ENCODE peak calls at places on chromosome 19, in four cellular contexts. T is AG10803, B is activated B cell treated with CpG ODN at 0.5 μM for 24 hours, Q is heart left ventricle. D is an unnamed sample.

GRCh38 chr19:40055832-40056504 is at the start of gene ZNF780B:
- DNase-seq in T (peak), B (peak), Q (peak), D (peak)

GRCh38 chr19:24078688-24079087 is 8.3 kb upstream of the ZNF254 start:
- DNase-seq in T (no peak), B (no peak), Q (no peak), D (no peak)

GRCh38 chr19:51542699-51543098 is 11.2 kb upstream of the SIGLEC6 start:
- DNase-seq in T (no peak), B (no peak), Q (no peak), D (no peak)

GRCh38 chr19:2675892-2676291 is 26.6 kb downstream of the GNG7 start:
- DNase-seq in T (no peak), B (no peak), Q (no peak), D (no peak)

GRCh38 chr19:14015454-14016035 is 9.4 kb upstream of the RFX1 start:
- DNase-seq in T (no peak), B (no peak), Q (no peak), D (no peak)

GRCh38 chr19:16213076-16213475 is 15.4 kb downstream of the AP1M1 start:
- DNase-seq in T (no peak), B (no peak), Q (no peak), D (no peak)

GRCh38 chr19:11737964-11738745 is 591 bp downstream of the ZNF823 start:
- DNase-seq in T (peak), B (peak), Q (peak), D (peak)

GRCh38 chr19:19655641-19656343 is 7.7 kb downstream of the ATP13A1 start:
- DNase-seq in T (no peak), B (no peak), Q (no peak), D (no peak)

GRCh38 chr19:44345969-44346368 is 10.5 kb downstream of the ZNF112 start:
- DNase-seq in T (no peak), B (no peak), Q (no peak), D (no peak)

GRCh38 chr19:30666301-30666803 is 294.2 kb downstream of the ZNF536 start:
- DNase-seq in T (peak), B (no peak), Q (no peak), D (peak)

GRCh38 chr19:6516018-6516658 is 14.0 kb upstream of the TUBB4A start:
- DNase-seq in T (peak), B (peak), Q (peak), D (peak)

GRCh38 chr19:1945899-1946298 is 4.9 kb downstream of the CSNK1G2 start:
- DNase-seq in T (peak), B (no peak), Q (peak), D (peak)

GRCh38 chr19:30584121-30584520 is 211.9 kb downstream of the ZNF536 start:
- DNase-seq in T (no peak), B (no peak), Q (no peak), D (no peak)

GRCh38 chr19:6531956-6532243 is 1.1 kb downstream of the TNFSF9 start:
- DNase-seq in T (no peak), B (no peak), Q (no peak), D (no peak)

GRCh38 chr19:38655148-38655824 is 7.8 kb downstream of the ACTN4 start:
- DNase-seq in T (no peak), B (no peak), Q (no peak), D (peak)

GRCh38 chr19:49362048-49362925 is at the start of gene TEAD2:
- DNase-seq in T (peak), B (peak), Q (peak), D (peak)

GRCh38 chr19:49070416-49070815 is 2.1 kb downstream of the KCNA7 start:
- DNase-seq in T (no peak), B (no peak), Q (no peak), D (no peak)

GRCh38 chr19:8044018-8044417 is 8.5 kb upstream of the CCL25 start:
- DNase-seq in T (no peak), B (no peak), Q (no peak), D (peak)

GRCh38 chr19:44255705-44256411 is 3.8 kb upstream of the ZNF233 start:
- DNase-seq in T (no peak), B (no peak), Q (no peak), D (no peak)

GRCh38 chr19:34145741-34146202 is 26.5 kb upstream of the LSM14A start:
- DNase-seq in T (peak), B (no peak), Q (peak), D (peak)

GRCh38 chr19:28601723-28602440 is 611.1 kb downstream of the UQCRFS1 start:
- DNase-seq in T (no peak), B (no peak), Q (no peak), D (no peak)

GRCh38 chr19:56111601-56112312 is 9.3 kb downstream of the ZNF787 start:
- DNase-seq in T (no peak), B (peak), Q (peak), D (no peak)

GRCh38 chr19:52464798-52465470 is 11.6 kb downstream of the ZNF578 start:
- DNase-seq in T (no peak), B (no peak), Q (no peak), D (no peak)

GRCh38 chr19:10662384-10663251 is 8.5 kb downstream of the ILF3 start:
- DNase-seq in T (peak), B (no peak), Q (no peak), D (peak)

GRCh38 chr19:8585894-8586750 is 8.9 kb upstream of the MYO1F start:
- DNase-seq in T (peak), B (no peak), Q (no peak), D (no peak)

GRCh38 chr19:45428385-45429231 is 4.9 kb upstream of the ERCC1 start:
- DNase-seq in T (peak), B (no peak), Q (peak), D (peak)

GRCh38 chr19:33399081-33399744 is 25.7 kb downstream of the CEBPG start:
- DNase-seq in T (no peak), B (no peak), Q (no peak), D (no peak)

GRCh38 chr19:50565984-50566903 is 2.0 kb downstream of the LRRC4B start:
- DNase-seq in T (no peak), B (no peak), Q (no peak), D (no peak)

GRCh38 chr19:50333737-50334617 is 4.8 kb upstream of the KCNC3 start:
- DNase-seq in T (no peak), B (peak), Q (peak), D (no peak)

GRCh38 chr19:5271145-5271544 is 69.5 kb downstream of the PTPRS start:
- DNase-seq in T (no peak), B (no peak), Q (no peak), D (peak)
- TF ChIP-seq CTCF in T (peak), B (no peak), Q (no peak), D (peak)

DNA sequence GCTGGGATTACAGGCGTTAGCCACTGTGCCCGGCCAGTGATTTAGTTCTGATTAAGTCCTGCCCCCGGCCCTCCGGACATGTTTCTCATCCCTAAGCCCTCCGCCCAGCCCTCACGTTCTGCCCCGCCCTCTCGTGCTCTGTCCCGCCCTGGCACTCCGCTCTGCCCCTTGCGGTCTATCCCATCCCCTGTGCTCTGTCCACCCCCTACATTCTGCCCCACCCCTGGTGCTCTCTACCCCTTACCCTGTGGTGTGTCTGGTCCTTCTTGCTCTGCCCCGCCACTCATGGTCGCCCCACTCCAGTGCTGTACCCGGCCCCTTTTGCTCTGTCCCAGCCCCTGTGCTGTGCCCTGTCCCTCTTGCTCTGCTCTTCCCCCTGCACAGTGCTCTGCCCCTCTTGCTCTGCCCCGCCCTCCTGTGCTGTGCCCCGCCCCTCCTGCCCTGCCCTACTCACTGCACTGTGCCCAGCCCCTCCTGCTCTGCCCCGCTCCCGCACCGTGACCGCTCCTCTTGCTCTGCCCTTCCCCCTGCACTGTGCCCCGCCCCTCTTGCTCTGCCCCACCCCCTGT is 3.0 kb downstream of the GTPBP3 start:
- DNase-seq in T (no peak), B (no peak), Q (no peak), D (no peak)
- TF ChIP-seq CTCF in T (no peak), B (no peak), Q (no peak), D (no peak)

DNA sequence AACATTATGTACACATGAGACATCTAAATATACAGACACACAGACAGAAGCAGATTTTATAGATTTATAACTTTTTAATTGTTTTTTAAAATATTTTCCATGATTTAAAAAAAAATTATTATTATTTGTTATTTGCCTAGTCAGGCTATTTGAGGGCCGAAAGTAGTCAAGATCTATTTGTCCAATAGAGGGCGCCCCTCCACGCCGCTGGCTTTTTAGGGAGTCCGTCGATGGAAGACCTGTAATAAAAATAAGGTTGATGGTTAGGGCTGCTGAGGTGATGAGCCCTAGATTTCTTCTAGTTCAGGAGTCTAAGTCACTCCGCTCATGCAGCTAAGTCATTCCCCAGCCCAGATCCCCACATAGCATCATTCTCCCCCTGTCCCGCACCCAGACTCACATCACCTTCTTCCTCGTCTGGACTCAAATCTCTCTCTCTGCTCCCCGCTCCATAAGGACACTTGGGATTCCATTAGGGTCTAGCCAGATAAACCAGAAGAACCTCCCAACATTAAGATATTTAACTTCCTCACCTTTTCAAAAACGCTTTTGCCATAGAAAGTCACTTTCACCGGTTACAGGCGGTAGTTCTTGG is 33.9 kb upstream of the CEACAM21 start:
- DNase-seq in T (peak), B (peak), Q (peak), D (peak)
- TF ChIP-seq CTCF in T (peak), B (no peak), Q (peak), D (peak)

GRCh38 chr19:15113245-15114152 is 6.3 kb downstream of the SYDE1 start:
- DNase-seq in T (no peak), B (no peak), Q (no peak), D (no peak)
- TF ChIP-seq CTCF in T (no peak), B (no peak), Q (no peak), D (no peak)

GRCh38 chr19:47719047-47719885 is 6.0 kb downstream of the EHD2 start:
- DNase-seq in T (peak), B (no peak), Q (peak), D (peak)

GRCh38 chr19:47714339-47714738 is 1.1 kb downstream of the EHD2 start:
- DNase-seq in T (no peak), B (no peak), Q (no peak), D (peak)

GRCh38 chr19:47713046-47714021 is at the start of gene EHD2:
- DNase-seq in T (peak), B (no peak), Q (peak), D (peak)

GRCh38 chr19:47720669-47721068 is 7.4 kb downstream of the EHD2 start:
- DNase-seq in T (no peak), B (no peak), Q (no peak), D (no peak)

DNA sequence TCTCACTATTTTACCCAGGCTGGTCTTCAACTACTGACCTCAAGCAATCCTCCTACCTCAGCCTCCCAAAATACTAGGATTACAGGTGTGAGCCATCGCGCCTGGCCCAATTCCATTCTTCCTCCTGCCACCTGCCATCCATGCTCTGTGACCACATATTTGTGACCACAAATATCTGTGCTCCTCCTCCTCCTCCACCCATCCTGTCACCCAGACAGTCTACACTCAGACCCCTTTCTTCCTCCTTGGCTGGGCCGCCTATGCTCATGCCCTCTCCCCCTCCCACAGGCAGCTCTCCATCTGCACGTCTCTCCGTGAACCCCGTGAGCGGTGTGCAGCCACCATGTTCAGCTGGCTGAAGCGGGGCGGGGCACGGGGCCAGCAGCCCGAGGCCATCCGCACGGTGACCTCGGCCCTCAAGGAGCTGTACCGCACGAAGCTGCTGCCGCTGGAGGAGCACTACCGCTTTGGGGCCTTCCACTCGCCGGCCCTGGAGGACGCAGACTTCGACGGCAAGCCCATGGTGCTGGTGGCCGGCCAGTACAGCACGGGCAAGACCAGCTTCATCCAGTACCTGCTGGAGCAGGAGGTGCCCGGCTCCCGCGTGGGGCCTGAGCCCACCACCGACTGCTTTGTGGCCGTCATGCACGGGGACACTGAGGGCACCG is 3.2 kb downstream of the EHD2 start:
- DNase-seq in T (no peak), B (no peak), Q (no peak), D (no peak)
- TF ChIP-seq CTCF in T (no peak), B (no peak), Q (no peak), D (no peak)

GRCh38 chr19:18203863-18204393 is at the start of gene RAB3A:
- DNase-seq in T (peak), B (peak), Q (peak), D (peak)

GRCh38 chr19:18204394-18205179 is 745 bp upstream of the RAB3A start:
- DNase-seq in T (no peak), B (peak), Q (no peak), D (peak)

GRCh38 chr19:18202759-18203407 is 959 bp downstream of the RAB3A start:
- DNase-seq in T (no peak), B (peak), Q (no peak), D (peak)

GRCh38 chr19:18205180-18205915 is 1.5 kb upstream of the RAB3A start:
- DNase-seq in T (peak), B (peak), Q (peak), D (peak)

GRCh38 chr19:18203408-18203862 is 407 bp downstream of the RAB3A start:
- DNase-seq in T (no peak), B (no peak), Q (no peak), D (no peak)
- TF ChIP-seq CTCF in T (no peak), B (no peak), Q (no peak), D (no peak)

GRCh38 chr19:46469541-46470185 is 1.7 kb downstream of the PNMA8A start:
- DNase-seq in T (no peak), B (no peak), Q (no peak), D (no peak)

GRCh38 chr19:46472592-46472991 is 1.2 kb upstream of the PNMA8A start:
- DNase-seq in T (no peak), B (no peak), Q (no peak), D (no peak)

GRCh38 chr19:46471778-46472543 is 598 bp upstream of the PNMA8A start:
- DNase-seq in T (no peak), B (no peak), Q (no peak), D (no peak)

GRCh38 chr19:46470376-46470775 is 987 bp downstream of the PNMA8A start:
- DNase-seq in T (no peak), B (no peak), Q (no peak), D (no peak)

DNA sequence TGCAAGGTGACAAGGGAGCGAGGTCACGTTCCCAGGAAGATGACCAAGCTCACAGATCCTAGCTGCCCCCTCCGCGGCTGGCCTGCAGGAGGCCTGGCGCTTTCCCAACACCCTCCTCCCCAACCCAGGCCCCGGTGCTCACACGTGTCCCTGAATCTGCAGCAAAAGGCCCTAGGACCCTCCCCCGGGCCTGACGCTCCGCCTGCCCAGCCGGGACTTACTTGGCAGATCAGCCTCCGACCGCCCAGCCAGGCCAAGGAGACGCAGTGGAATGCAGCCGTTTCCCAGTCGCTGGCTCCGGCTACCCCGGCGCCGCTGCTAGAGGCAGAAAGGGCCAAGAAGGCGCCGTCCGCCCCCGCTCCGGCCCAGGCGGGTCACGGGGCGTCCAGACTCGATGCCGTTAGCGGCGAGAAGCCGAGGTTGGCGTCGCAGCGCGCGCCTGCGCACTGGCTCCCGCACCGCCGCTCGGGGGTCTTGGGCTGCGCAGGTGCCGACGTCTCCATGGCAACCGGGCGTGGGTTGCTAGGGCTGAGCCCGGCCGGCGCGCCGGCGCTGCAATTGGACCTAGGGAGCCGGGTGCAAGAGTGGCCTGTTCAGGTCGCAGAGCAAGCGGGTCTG is at the start of gene PNMA8A:
- DNase-seq in T (peak), B (no peak), Q (peak), D (peak)
- TF ChIP-seq CTCF in T (peak), B (no peak), Q (no peak), D (no peak)

GRCh38 chr19:58581227-58582141 is 8.3 kb upstream of the MZF1 start:
- DNase-seq in T (peak), B (peak), Q (peak), D (peak)
- TF ChIP-seq CTCF in T (peak), B (no peak), Q (peak), D (peak)

GRCh38 chr19:31943305-31943704 is 402.1 kb upstream of the ZNF507 start:
- DNase-seq in T (no peak), B (no peak), Q (no peak), D (no peak)
- TF ChIP-seq CTCF in T (no peak), B (no peak), Q (no peak), D (no peak)